ENCODE peak calls at places on chromosomes 12 and 14, in seven cellular contexts. One of them, this sample, is unnamed.

GRCh38 chr12:9244894-9245293 is 36.7 kb upstream of the PZP start:
- DNase-seq in left ventricle myocardium inferior: no peak
- DNase-seq in neural progenitor cell: no peak
- DNase-seq in CD8-positive, alpha-beta memory T cell: no peak
- DNase-seq in psoas muscle: no peak
- DNase-seq in fibroblast of lung: peak; percentile 3
- DNase-seq in GM12865: peak; percentile 68
- DNase-seq in this sample: no peak

GRCh38 chr12:57621497-57622292 is 10.5 kb downstream of the ARHGEF25 start:
- DNase-seq in left ventricle myocardium inferior: peak; percentile 64
- DNase-seq in neural progenitor cell: peak; percentile 81
- DNase-seq in CD8-positive, alpha-beta memory T cell: peak; percentile 50
- DNase-seq in psoas muscle: peak; percentile 81
- DNase-seq in fibroblast of lung: no peak
- DNase-seq in GM12865: peak; percentile 52
- DNase-seq in this sample: no peak

GRCh38 chr12:103930787-103931536 is 752 bp downstream of the HSP90B1 start:
- DNase-seq in left ventricle myocardium inferior: peak; percentile 34
- DNase-seq in neural progenitor cell: peak; percentile 60
- DNase-seq in CD8-positive, alpha-beta memory T cell: no peak
- DNase-seq in psoas muscle: peak; percentile 65
- DNase-seq in fibroblast of lung: peak; percentile 32
- DNase-seq in GM12865: peak; percentile 68
- DNase-seq in this sample: peak; percentile 54

GRCh38 chr14:99574099-99574880 is 29.7 kb downstream of the CCDC85C start:
- DNase-seq in left ventricle myocardium inferior: peak; percentile 37
- DNase-seq in neural progenitor cell: peak; percentile 74
- DNase-seq in CD8-positive, alpha-beta memory T cell: no peak
- DNase-seq in psoas muscle: no peak
- DNase-seq in fibroblast of lung: peak; percentile 92
- DNase-seq in GM12865: no peak
- DNase-seq in this sample: peak; percentile 80

GRCh38 chr12:122876724-122877123 is 19.2 kb downstream of the VPS37B start:
- DNase-seq in left ventricle myocardium inferior: no peak
- DNase-seq in neural progenitor cell: no peak
- DNase-seq in CD8-positive, alpha-beta memory T cell: no peak
- DNase-seq in psoas muscle: no peak
- DNase-seq in fibroblast of lung: peak; percentile 57
- DNase-seq in GM12865: no peak
- DNase-seq in this sample: no peak

GRCh38 chr12:91986084-91986483 is 159.6 kb downstream of the BTG1 start:
- DNase-seq in left ventricle myocardium inferior: no peak
- DNase-seq in neural progenitor cell: peak; percentile 69
- DNase-seq in CD8-positive, alpha-beta memory T cell: no peak
- DNase-seq in psoas muscle: no peak
- DNase-seq in fibroblast of lung: peak; percentile 74
- DNase-seq in GM12865: no peak
- DNase-seq in this sample: no peak

GRCh38 chr14:26323781-26324363 is 274.0 kb downstream of the NOVA1 start:
- DNase-seq in left ventricle myocardium inferior: no peak
- DNase-seq in neural progenitor cell: peak; percentile 56
- DNase-seq in CD8-positive, alpha-beta memory T cell: no peak
- DNase-seq in psoas muscle: no peak
- DNase-seq in fibroblast of lung: no peak
- DNase-seq in GM12865: no peak
- DNase-seq in this sample: no peak

GRCh38 chr12:104482113-104482512 is 25.4 kb downstream of the CHST11 start:
- DNase-seq in left ventricle myocardium inferior: no peak
- DNase-seq in neural progenitor cell: no peak
- DNase-seq in CD8-positive, alpha-beta memory T cell: no peak
- DNase-seq in psoas muscle: no peak
- DNase-seq in fibroblast of lung: no peak
- DNase-seq in GM12865: no peak
- DNase-seq in this sample: no peak

GRCh38 chr12:72189266-72189665 is 82.9 kb upstream of the TRHDE start:
- DNase-seq in left ventricle myocardium inferior: no peak
- DNase-seq in neural progenitor cell: no peak
- DNase-seq in CD8-positive, alpha-beta memory T cell: no peak
- DNase-seq in psoas muscle: no peak
- DNase-seq in fibroblast of lung: no peak
- DNase-seq in GM12865: no peak
- DNase-seq in this sample: no peak

GRCh38 chr12:106280101-106280500 is 22.4 kb upstream of the TCP11L2 start:
- DNase-seq in left ventricle myocardium inferior: no peak
- DNase-seq in neural progenitor cell: no peak
- DNase-seq in CD8-positive, alpha-beta memory T cell: no peak
- DNase-seq in psoas muscle: no peak
- DNase-seq in fibroblast of lung: no peak
- DNase-seq in GM12865: no peak
- DNase-seq in this sample: no peak

GRCh38 chr12:106275458-106275857 is 27.1 kb upstream of the TCP11L2 start:
- DNase-seq in left ventricle myocardium inferior: no peak
- DNase-seq in neural progenitor cell: no peak
- DNase-seq in CD8-positive, alpha-beta memory T cell: no peak
- DNase-seq in psoas muscle: no peak
- DNase-seq in fibroblast of lung: no peak
- DNase-seq in GM12865: no peak
- DNase-seq in this sample: no peak

GRCh38 chr12:106274575-106275081 is 26.8 kb upstream of the CKAP4 start:
- DNase-seq in left ventricle myocardium inferior: no peak
- DNase-seq in neural progenitor cell: no peak
- DNase-seq in CD8-positive, alpha-beta memory T cell: no peak
- DNase-seq in psoas muscle: no peak
- DNase-seq in fibroblast of lung: peak; percentile 37
- DNase-seq in GM12865: no peak
- DNase-seq in this sample: no peak

GRCh38 chr12:106274012-106274411 is 26.2 kb upstream of the CKAP4 start:
- DNase-seq in left ventricle myocardium inferior: no peak
- DNase-seq in neural progenitor cell: no peak
- DNase-seq in CD8-positive, alpha-beta memory T cell: no peak
- DNase-seq in psoas muscle: no peak
- DNase-seq in fibroblast of lung: no peak
- DNase-seq in GM12865: no peak
- DNase-seq in this sample: no peak

GRCh38 chr12:106276032-106276728 is 26.4 kb upstream of the TCP11L2 start:
- DNase-seq in left ventricle myocardium inferior: no peak
- DNase-seq in neural progenitor cell: no peak
- DNase-seq in CD8-positive, alpha-beta memory T cell: no peak
- DNase-seq in psoas muscle: no peak
- DNase-seq in fibroblast of lung: no peak
- DNase-seq in GM12865: peak; percentile 64
- DNase-seq in this sample: no peak
- H3K4me3 ChIP-seq in left ventricle myocardium inferior: no peak overlapping the region
- H3K4me3 ChIP-seq in neural progenitor cell: no peak overlapping the region
- H3K4me3 ChIP-seq in CD8-positive, alpha-beta memory T cell: no peak overlapping the region
- H3K4me3 ChIP-seq in psoas muscle: no peak overlapping the region
- H3K4me3 ChIP-seq in fibroblast of lung: no peak overlapping the region
- H3K4me3 ChIP-seq in GM12865: no peak overlapping the region
- H3K4me3 ChIP-seq in this sample: no peak overlapping the region

DNA sequence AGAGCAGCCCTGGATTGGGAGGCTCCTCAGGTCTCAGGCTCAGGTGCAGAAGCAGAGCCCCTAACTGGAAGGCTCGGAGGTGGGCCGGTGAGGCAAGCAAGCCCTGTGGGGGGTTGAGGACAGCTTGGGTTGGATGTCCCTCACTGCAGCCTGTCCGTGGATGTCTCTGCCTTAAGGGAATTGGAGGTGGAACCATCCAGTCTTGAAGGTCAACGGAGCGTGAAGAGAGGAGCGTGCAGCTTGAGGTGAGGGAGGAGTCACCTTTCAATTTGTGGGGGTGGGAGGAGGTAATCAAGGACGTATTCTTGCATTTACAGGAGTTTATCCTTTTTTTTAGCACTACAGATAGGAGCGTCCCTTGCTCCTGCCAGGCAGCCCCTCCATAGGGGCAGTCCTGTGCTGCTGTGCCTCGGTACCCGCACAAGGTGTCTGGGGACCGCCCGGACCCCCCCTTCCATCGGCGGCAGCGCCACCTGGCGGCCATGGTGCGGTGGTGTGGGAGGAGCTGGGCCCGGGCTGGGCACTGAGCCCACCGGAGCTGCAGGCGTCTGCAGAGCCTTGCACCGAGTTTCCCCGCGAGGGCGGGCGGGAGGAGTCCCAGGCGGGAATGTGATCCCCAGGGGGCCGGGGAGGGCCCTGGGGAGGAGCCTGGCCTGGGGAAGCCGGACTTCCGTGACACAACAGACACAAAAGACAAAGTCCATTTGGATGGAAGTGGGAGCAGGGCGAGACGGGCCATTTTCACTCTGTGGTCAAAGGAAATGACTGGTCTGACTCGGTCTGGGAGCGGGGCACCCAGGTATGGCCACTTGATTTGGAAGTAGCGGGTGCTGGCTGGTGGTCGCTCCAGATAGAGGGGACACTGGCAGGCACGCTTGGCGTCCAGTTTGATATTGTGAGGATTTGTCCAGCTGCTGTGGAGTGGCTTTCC is 884 bp downstream of the DNAJC22 start:
- DNase-seq in left ventricle myocardium inferior: peak; percentile 69
- DNase-seq in neural progenitor cell: peak; percentile 90
- DNase-seq in CD8-positive, alpha-beta memory T cell: peak; percentile 76
- DNase-seq in psoas muscle: peak; percentile 89
- DNase-seq in fibroblast of lung: peak; percentile 90
- DNase-seq in GM12865: peak; percentile 71
- DNase-seq in this sample: peak; percentile 84
- H3K4me3 ChIP-seq in left ventricle myocardium inferior: peak overlapping the region; percentile 63
- H3K4me3 ChIP-seq in neural progenitor cell: peak overlapping the region; percentile 48
- H3K4me3 ChIP-seq in CD8-positive, alpha-beta memory T cell: peak overlapping the region; percentile 69
- H3K4me3 ChIP-seq in psoas muscle: peak overlapping the region; percentile 63
- H3K4me3 ChIP-seq in fibroblast of lung: peak overlapping the region; percentile 52
- H3K4me3 ChIP-seq in GM12865: peak overlapping the region; percentile 12
- H3K4me3 ChIP-seq in this sample: peak overlapping the region; percentile 51

GRCh38 chr12:62436164-62436503 is 30.5 kb upstream of the MON2 start:
- DNase-seq in left ventricle myocardium inferior: no peak
- DNase-seq in neural progenitor cell: no peak
- DNase-seq in CD8-positive, alpha-beta memory T cell: no peak
- DNase-seq in psoas muscle: peak; percentile 46
- DNase-seq in fibroblast of lung: no peak
- DNase-seq in GM12865: peak; percentile 16
- DNase-seq in this sample: no peak
- H3K4me3 ChIP-seq in left ventricle myocardium inferior: peak overlapping the region; percentile 67
- H3K4me3 ChIP-seq in neural progenitor cell: peak overlapping the region; percentile 57
- H3K4me3 ChIP-seq in CD8-positive, alpha-beta memory T cell: peak overlapping the region; percentile 64
- H3K4me3 ChIP-seq in psoas muscle: no peak overlapping the region
- H3K4me3 ChIP-seq in fibroblast of lung: peak overlapping the region; percentile 58
- H3K4me3 ChIP-seq in GM12865: no peak overlapping the region
- H3K4me3 ChIP-seq in this sample: no peak overlapping the region

GRCh38 chr12:74917743-74918142 is 291.9 kb downstream of the KCNC2 start:
- DNase-seq in left ventricle myocardium inferior: no peak
- DNase-seq in neural progenitor cell: no peak
- DNase-seq in CD8-positive, alpha-beta memory T cell: no peak
- DNase-seq in psoas muscle: no peak
- DNase-seq in fibroblast of lung: no peak
- DNase-seq in GM12865: no peak
- DNase-seq in this sample: no peak

GRCh38 chr12:74922642-74923041 is 287.0 kb downstream of the KCNC2 start:
- DNase-seq in left ventricle myocardium inferior: no peak
- DNase-seq in neural progenitor cell: no peak
- DNase-seq in CD8-positive, alpha-beta memory T cell: no peak
- DNase-seq in psoas muscle: no peak
- DNase-seq in fibroblast of lung: no peak
- DNase-seq in GM12865: no peak
- DNase-seq in this sample: no peak

DNA sequence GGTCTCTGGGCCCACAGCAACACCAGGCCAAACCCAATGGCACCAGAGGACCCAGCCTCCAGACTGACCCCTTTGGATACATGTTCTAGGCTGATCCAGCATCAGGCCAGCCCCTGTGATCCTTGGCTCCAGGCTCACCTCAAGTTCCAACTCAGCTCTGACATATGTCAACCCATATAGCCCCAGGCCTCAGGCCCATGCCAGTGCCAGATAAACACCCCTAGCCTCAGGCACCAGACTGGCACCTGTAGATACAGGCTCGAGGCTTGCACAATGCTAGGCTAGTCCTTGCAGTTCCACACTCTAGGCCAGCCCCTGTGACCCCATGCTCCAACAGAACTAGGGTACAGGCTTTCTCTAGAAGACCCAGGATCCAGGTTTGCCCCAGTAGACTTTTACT is 287.5 kb downstream of the KCNC2 start:
- DNase-seq in left ventricle myocardium inferior: no peak
- DNase-seq in neural progenitor cell: no peak
- DNase-seq in CD8-positive, alpha-beta memory T cell: no peak
- DNase-seq in psoas muscle: no peak
- DNase-seq in fibroblast of lung: no peak
- DNase-seq in GM12865: no peak
- DNase-seq in this sample: no peak
- H3K4me3 ChIP-seq in left ventricle myocardium inferior: no peak overlapping the region
- H3K4me3 ChIP-seq in neural progenitor cell: no peak overlapping the region
- H3K4me3 ChIP-seq in CD8-positive, alpha-beta memory T cell: no peak overlapping the region
- H3K4me3 ChIP-seq in psoas muscle: no peak overlapping the region
- H3K4me3 ChIP-seq in fibroblast of lung: no peak overlapping the region
- H3K4me3 ChIP-seq in GM12865: no peak overlapping the region
- H3K4me3 ChIP-seq in this sample: no peak overlapping the region

GRCh38 chr12:120851939-120852338 is 52.2 kb downstream of the SPPL3 start:
- DNase-seq in left ventricle myocardium inferior: no peak
- DNase-seq in neural progenitor cell: no peak
- DNase-seq in CD8-positive, alpha-beta memory T cell: no peak
- DNase-seq in psoas muscle: peak; percentile 57
- DNase-seq in fibroblast of lung: no peak
- DNase-seq in GM12865: peak; percentile 70
- DNase-seq in this sample: no peak
- H3K4me3 ChIP-seq in left ventricle myocardium inferior: no peak overlapping the region
- H3K4me3 ChIP-seq in neural progenitor cell: no peak overlapping the region
- H3K4me3 ChIP-seq in CD8-positive, alpha-beta memory T cell: no peak overlapping the region
- H3K4me3 ChIP-seq in psoas muscle: no peak overlapping the region
- H3K4me3 ChIP-seq in fibroblast of lung: no peak overlapping the region
- H3K4me3 ChIP-seq in GM12865: no peak overlapping the region
- H3K4me3 ChIP-seq in this sample: no peak overlapping the region

GRCh38 chr12:25996677-25997076 is 38.2 kb downstream of the RASSF8 start:
- DNase-seq in left ventricle myocardium inferior: no peak
- DNase-seq in neural progenitor cell: no peak
- DNase-seq in CD8-positive, alpha-beta memory T cell: no peak
- DNase-seq in psoas muscle: no peak
- DNase-seq in fibroblast of lung: no peak
- DNase-seq in GM12865: peak; percentile 53
- DNase-seq in this sample: no peak
- H3K4me3 ChIP-seq in left ventricle myocardium inferior: no peak overlapping the region
- H3K4me3 ChIP-seq in neural progenitor cell: no peak overlapping the region
- H3K4me3 ChIP-seq in CD8-positive, alpha-beta memory T cell: no peak overlapping the region
- H3K4me3 ChIP-seq in psoas muscle: no peak overlapping the region
- H3K4me3 ChIP-seq in fibroblast of lung: no peak overlapping the region
- H3K4me3 ChIP-seq in GM12865: no peak overlapping the region
- H3K4me3 ChIP-seq in this sample: no peak overlapping the region

GRCh38 chr14:104134061-104134965 is 4.1 kb upstream of the KIF26A start:
- DNase-seq in left ventricle myocardium inferior: peak; percentile 11
- DNase-seq in neural progenitor cell: peak; percentile 37
- DNase-seq in CD8-positive, alpha-beta memory T cell: no peak
- DNase-seq in psoas muscle: peak; percentile 33
- DNase-seq in fibroblast of lung: no peak
- DNase-seq in GM12865: no peak
- DNase-seq in this sample: no peak

GRCh38 chr14:104133496-104133895 is 4.9 kb upstream of the KIF26A start:
- DNase-seq in left ventricle myocardium inferior: no peak
- DNase-seq in neural progenitor cell: no peak
- DNase-seq in CD8-positive, alpha-beta memory T cell: no peak
- DNase-seq in psoas muscle: peak; percentile 26
- DNase-seq in fibroblast of lung: no peak
- DNase-seq in GM12865: no peak
- DNase-seq in this sample: no peak

GRCh38 chr14:104136472-104137296 is 1.7 kb upstream of the KIF26A start:
- DNase-seq in left ventricle myocardium inferior: peak; percentile 13
- DNase-seq in neural progenitor cell: peak; percentile 55
- DNase-seq in CD8-positive, alpha-beta memory T cell: no peak
- DNase-seq in psoas muscle: peak; percentile 34
- DNase-seq in fibroblast of lung: no peak
- DNase-seq in GM12865: no peak
- DNase-seq in this sample: no peak

GRCh38 chr14:104135904-104136471 is 2.4 kb upstream of the KIF26A start:
- DNase-seq in left ventricle myocardium inferior: peak; percentile 17
- DNase-seq in neural progenitor cell: peak; percentile 75
- DNase-seq in CD8-positive, alpha-beta memory T cell: no peak
- DNase-seq in psoas muscle: peak; percentile 44
- DNase-seq in fibroblast of lung: no peak
- DNase-seq in GM12865: no peak
- DNase-seq in this sample: no peak

GRCh38 chr14:104135121-104135903 is 3.1 kb upstream of the KIF26A start:
- DNase-seq in left ventricle myocardium inferior: peak; percentile 15
- DNase-seq in neural progenitor cell: peak; percentile 89
- DNase-seq in CD8-positive, alpha-beta memory T cell: no peak
- DNase-seq in psoas muscle: peak; percentile 57
- DNase-seq in fibroblast of lung: peak; percentile 6
- DNase-seq in GM12865: peak; percentile 18
- DNase-seq in this sample: no peak
- H3K4me3 ChIP-seq in left ventricle myocardium inferior: peak overlapping the region; percentile 45
- H3K4me3 ChIP-seq in neural progenitor cell: peak overlapping the region; percentile 46
- H3K4me3 ChIP-seq in CD8-positive, alpha-beta memory T cell: no peak overlapping the region
- H3K4me3 ChIP-seq in psoas muscle: no peak overlapping the region
- H3K4me3 ChIP-seq in fibroblast of lung: no peak overlapping the region
- H3K4me3 ChIP-seq in GM12865: no peak overlapping the region
- H3K4me3 ChIP-seq in this sample: no peak overlapping the region

This sample was measured in fibroblast of villous mesenchyme.